ENCODE peak calls at places on chromosome 2, in eight cellular contexts. I is body of pancreas; H is psoas muscle; J is heart left ventricle; D is adrenal gland; X is CD8-positive, alpha-beta memory T cell; E is HCT116; P is GM12865. M is an unnamed sample.

GRCh38 chr2:202628646-202629213 is 6.0 kb upstream of the FAM117B start:
- DNase-seq in I (no peak), H (no peak), J (no peak), D (no peak), X (no peak), E (no peak), P (no peak), M (no peak)

GRCh38 chr2:84458436-84459027 is 548 bp downstream of the SUCLG1 start:
- DNase-seq in I (no peak), H (no peak), J (no peak), D (no peak), X (no peak), E (no peak), P (peak), M (no peak)

GRCh38 chr2:238475034-238475433 is 48.3 kb downstream of the ASB1 start:
- DNase-seq in I (no peak), H (no peak), J (no peak), D (no peak), X (no peak), E (no peak), P (no peak), M (no peak)

GRCh38 chr2:33034784-33035183 is 88.0 kb downstream of the LTBP1 start:
- DNase-seq in I (no peak), H (no peak), J (no peak), D (no peak), X (no peak), E (no peak), P (no peak), M (peak)

GRCh38 chr2:37920570-37920969 is 4.5 kb upstream of the RMDN2 start:
- DNase-seq in I (no peak), H (no peak), J (no peak), D (no peak), X (no peak), E (no peak), P (no peak), M (peak)

GRCh38 chr2:113700186-113700841 is 56.1 kb downstream of the SLC35F5 start:
- DNase-seq in I (no peak), H (no peak), J (peak), D (no peak), X (peak), E (no peak), P (peak), M (no peak)

GRCh38 chr2:72991980-72992733 is 74.8 kb downstream of the EMX1 start:
- DNase-seq in I (no peak), H (peak), J (peak), D (no peak), X (no peak), E (no peak), P (no peak), M (no peak)

GRCh38 chr2:109547280-109547679 is 66.5 kb downstream of the SEPTIN10 start:
- DNase-seq in I (no peak), H (no peak), J (no peak), D (no peak), X (no peak), E (no peak), P (no peak), M (no peak)

GRCh38 chr2:57881998-57882884 is 164.4 kb upstream of the VRK2 start:
- DNase-seq in I (no peak), H (no peak), J (no peak), D (peak), X (no peak), E (peak), P (no peak), M (no peak)

GRCh38 chr2:30276455-30276911 is 45.1 kb downstream of the LBH start:
- DNase-seq in I (no peak), H (no peak), J (no peak), D (no peak), X (no peak), E (no peak), P (peak), M (no peak)

GRCh38 chr2:198137733-198138132 is 333.3 kb downstream of the PLCL1 start:
- DNase-seq in I (no peak), H (no peak), J (no peak), D (no peak), X (no peak), E (no peak), P (no peak), M (no peak)

GRCh38 chr2:175008801-175009495 is 3.8 kb upstream of the CHN1 start:
- DNase-seq in I (no peak), H (no peak), J (no peak), D (no peak), X (no peak), E (no peak), P (no peak), M (no peak)

GRCh38 chr2:121856358-121856757 is 100.9 kb downstream of the TSN start:
- DNase-seq in I (no peak), H (no peak), J (no peak), D (no peak), X (no peak), E (no peak), P (no peak), M (no peak)

GRCh38 chr2:122145805-122146204 is 390.4 kb downstream of the TSN start:
- DNase-seq in I (no peak), H (no peak), J (no peak), D (no peak), X (no peak), E (no peak), P (no peak), M (no peak)

GRCh38 chr2:21008790-21009661 is 34.8 kb downstream of the APOB start:
- DNase-seq in I (no peak), H (no peak), J (no peak), D (no peak), X (no peak), E (no peak), P (no peak), M (no peak)

GRCh38 chr2:127897531-127898187 is 11.9 kb upstream of the AMMECR1L start:
- DNase-seq in I (peak), H (no peak), J (no peak), D (no peak), X (no peak), E (no peak), P (no peak), M (no peak)

GRCh38 chr2:159155315-159155714 is 131.2 kb downstream of the WDSUB1 start:
- DNase-seq in I (peak), H (no peak), J (no peak), D (no peak), X (no peak), E (no peak), P (no peak), M (no peak)

GRCh38 chr2:151716721-151717120 is 17.6 kb downstream of the NEB start:
- DNase-seq in I (no peak), H (no peak), J (no peak), D (no peak), X (no peak), E (no peak), P (no peak), M (no peak)

GRCh38 chr2:139218181-139218580 is 438.0 kb upstream of the NXPH2 start:
- DNase-seq in I (no peak), H (no peak), J (no peak), D (no peak), X (no peak), E (no peak), P (no peak), M (no peak)

GRCh38 chr2:113888641-113889470 is 1.0 kb upstream of the ACTR3 start:
- DNase-seq in I (no peak), H (no peak), J (no peak), D (no peak), X (no peak), E (no peak), P (no peak), M (no peak)

GRCh38 chr2:38613849-38614213 is 11.1 kb upstream of the HNRNPLL start:
- DNase-seq in I (no peak), H (no peak), J (no peak), D (no peak), X (no peak), E (no peak), P (no peak), M (no peak)

GRCh38 chr2:158321264-158321663 is 135.3 kb downstream of the CCDC148 start:
- DNase-seq in I (peak), H (no peak), J (no peak), D (peak), X (no peak), E (peak), P (no peak), M (peak)

GRCh38 chr2:106956879-106957278 is 70.9 kb upstream of the ST6GAL2 start:
- DNase-seq in I (no peak), H (no peak), J (no peak), D (no peak), X (no peak), E (no peak), P (no peak), M (peak)

GRCh38 chr2:187499941-187500532 is 52.0 kb upstream of the CALCRL start:
- DNase-seq in I (peak), H (peak), J (peak), D (peak), X (no peak), E (peak), P (peak), M (peak)

GRCh38 chr2:227079726-227080125 is 84.3 kb downstream of the COL4A4 start:
- DNase-seq in I (no peak), H (no peak), J (no peak), D (no peak), X (no peak), E (no peak), P (no peak), M (no peak)

GRCh38 chr2:200156140-200156858 is 150.2 kb upstream of the SPATS2L start:
- DNase-seq in I (peak), H (peak), J (no peak), D (peak), X (no peak), E (no peak), P (no peak), M (peak)

GRCh38 chr2:163213699-163214098 is 375.1 kb upstream of the KCNH7 start:
- DNase-seq in I (no peak), H (no peak), J (no peak), D (no peak), X (no peak), E (no peak), P (peak), M (no peak)

GRCh38 chr2:155099784-155100183 is 401.3 kb downstream of the KCNJ3 start:
- DNase-seq in I (peak), H (peak), J (no peak), D (peak), X (no peak), E (peak), P (no peak), M (peak)

GRCh38 chr2:239282448-239283287 is 118.2 kb downstream of the HDAC4 start:
- DNase-seq in I (no peak), H (peak), J (no peak), D (no peak), X (no peak), E (no peak), P (no peak), M (no peak)

GRCh38 chr2:207967121-207967520 is 58.2 kb downstream of the PLEKHM3 start:
- DNase-seq in I (no peak), H (no peak), J (no peak), D (no peak), X (no peak), E (no peak), P (no peak), M (no peak)

GRCh38 chr2:98445708-98446577 is 1.3 kb downstream of the INPP4A start:
- DNase-seq in I (no peak), H (no peak), J (no peak), D (no peak), X (no peak), E (no peak), P (peak), M (no peak)

GRCh38 chr2:169573974-169574299 is 272 bp upstream of the FASTKD1 start:
- DNase-seq in I (no peak), H (no peak), J (no peak), D (no peak), X (no peak), E (no peak), P (no peak), M (no peak)
- H3K4me3 ChIP-seq in I (no peak), H (peak), J (peak), D (no peak), X (peak), E (peak), P (peak), M (peak)

DNA sequence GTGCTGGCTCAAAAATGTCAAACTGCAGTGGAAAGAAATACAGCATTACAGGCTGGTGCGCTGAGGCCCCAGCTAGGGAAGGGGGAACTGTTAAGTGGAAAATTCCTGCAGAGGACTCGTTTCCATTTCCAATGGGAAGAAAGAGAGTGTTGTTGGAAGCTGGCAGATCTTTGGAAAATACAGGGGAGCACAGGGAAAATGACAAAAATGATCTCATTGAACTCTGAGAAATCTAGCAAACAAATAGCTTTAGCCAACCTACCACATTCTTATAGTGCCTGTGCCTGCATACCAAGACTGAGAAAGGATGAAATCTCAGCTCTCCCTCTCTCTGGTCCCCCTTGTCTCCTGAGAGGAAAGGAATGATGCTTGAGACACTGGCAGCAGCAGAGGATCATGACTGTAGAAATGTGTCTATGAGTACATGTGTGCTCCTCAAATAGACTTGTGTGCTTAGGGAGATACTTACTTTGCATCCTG is 632.5 kb downstream of the NYAP2 start:
- DNase-seq in I (no peak), H (no peak), J (no peak), D (no peak), X (no peak), E (no peak), P (no peak), M (no peak)
- H3K4me3 ChIP-seq in I (no peak), H (peak), J (no peak), D (no peak), X (no peak), E (peak), P (no peak), M (peak)

GRCh38 chr2:65300772-65301711 is 73.4 kb downstream of the ACTR2 start:
- DNase-seq in I (no peak), H (peak), J (peak), D (no peak), X (peak), E (no peak), P (peak), M (peak)
- H3K4me3 ChIP-seq in I (no peak), H (no peak), J (no peak), D (no peak), X (peak), E (no peak), P (peak), M (no peak)

GRCh38 chr2:85584857-85585780 is 888 bp downstream of the VAMP5 start:
- DNase-seq in I (peak), H (peak), J (peak), D (peak), X (no peak), E (no peak), P (peak), M (no peak)
- H3K4me3 ChIP-seq in I (no peak), H (peak), J (peak), D (no peak), X (peak), E (no peak), P (peak), M (peak)

GRCh38 chr2:119222213-119222612 is 1.4 kb upstream of the STEAP3 start:
- DNase-seq in I (no peak), H (no peak), J (no peak), D (no peak), X (no peak), E (no peak), P (no peak), M (no peak)
- H3K4me3 ChIP-seq in I (no peak), H (no peak), J (no peak), D (no peak), X (no peak), E (no peak), P (no peak), M (no peak)

GRCh38 chr2:188984126-188984525 is 10.0 kb downstream of the COL3A1 start:
- DNase-seq in I (no peak), H (no peak), J (no peak), D (no peak), X (no peak), E (no peak), P (no peak), M (peak)
- H3K4me3 ChIP-seq in I (no peak), H (no peak), J (no peak), D (no peak), X (no peak), E (no peak), P (no peak), M (no peak)

DNA sequence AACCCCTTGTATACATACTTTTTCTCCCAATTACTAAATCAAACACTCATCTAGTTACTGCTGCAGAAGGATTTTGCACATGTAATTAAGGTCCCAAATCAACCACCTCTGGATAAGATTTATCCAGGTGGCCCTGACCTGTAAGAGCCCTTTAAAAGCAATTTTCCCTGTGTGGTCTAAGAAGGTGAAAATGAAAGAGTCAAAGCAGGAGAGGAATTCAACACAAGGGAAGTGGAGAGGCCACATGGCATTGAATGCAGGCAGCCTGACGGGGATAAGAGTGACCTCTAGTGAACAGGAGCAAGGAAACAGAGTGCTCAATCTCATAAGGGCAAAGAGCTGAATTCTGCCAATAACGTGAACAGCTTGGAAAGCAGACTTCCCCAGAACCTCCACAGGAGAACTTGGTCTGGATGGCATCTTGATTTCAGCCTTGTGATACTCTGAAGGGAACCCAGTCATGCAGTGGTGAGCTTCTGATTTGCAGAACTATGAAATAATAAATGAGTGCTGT is 27.2 kb downstream of the PPP3R1 start:
- DNase-seq in I (peak), H (no peak), J (peak), D (peak), X (no peak), E (peak), P (peak), M (no peak)
- H3K4me3 ChIP-seq in I (no peak), H (no peak), J (no peak), D (no peak), X (no peak), E (no peak), P (no peak), M (no peak)

DNA sequence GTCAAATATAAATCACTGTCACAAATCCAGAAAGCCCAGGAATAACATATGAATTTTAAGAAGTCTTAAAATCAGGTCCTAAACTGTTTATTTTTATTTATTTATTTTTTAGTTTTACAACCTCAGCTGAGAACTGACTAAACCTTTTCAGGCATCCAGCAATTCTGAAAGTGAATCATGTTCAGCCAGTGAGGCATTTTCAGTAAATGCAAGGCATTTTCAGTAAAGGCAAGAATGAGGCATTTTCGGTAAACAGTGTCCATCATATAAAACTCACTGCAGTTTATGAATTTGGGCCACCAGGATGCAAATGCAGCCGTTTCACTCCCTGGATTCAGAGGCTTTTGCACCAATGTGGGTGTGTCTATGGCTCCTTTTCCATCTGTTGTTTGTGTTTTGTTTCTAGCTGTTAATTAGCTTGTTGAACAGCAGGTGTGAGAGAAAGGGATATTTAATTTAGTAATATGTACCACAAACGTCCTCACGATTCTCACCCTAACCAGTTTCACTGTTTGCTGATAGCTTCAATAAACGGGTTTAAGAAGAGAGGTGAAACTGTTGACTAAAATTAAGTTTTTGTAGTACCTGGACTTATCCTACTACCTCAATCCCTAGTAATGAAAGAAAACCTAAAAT is 116.2 kb upstream of the PGAP1 start:
- DNase-seq in I (no peak), H (no peak), J (no peak), D (no peak), X (no peak), E (no peak), P (peak), M (no peak)
- H3K4me3 ChIP-seq in I (no peak), H (no peak), J (no peak), D (no peak), X (no peak), E (no peak), P (no peak), M (no peak)

GRCh38 chr2:27752551-27753237 is 18.8 kb upstream of the MRPL33 start:
- DNase-seq in I (peak), H (no peak), J (no peak), D (no peak), X (no peak), E (no peak), P (no peak), M (no peak)
- H3K4me3 ChIP-seq in I (peak), H (no peak), J (no peak), D (no peak), X (no peak), E (peak), P (no peak), M (no peak)